ENCODE peak calls at places on chromosomes 1 and 21, in ten cellular contexts. K is stomach, U is colonic mucosa, C is GM23338, N is B cell, Z is upper lobe of right lung, X is tibial nerve, J is AG09309, T is kidney, G is uterus. M is an unnamed sample.

GRCh38 chr21:15455819-15456462 is 273.8 kb upstream of the USP25 start:
- DNase-seq in T (peak), Z (no peak), K (no peak), X (no peak), N (no peak), C (no peak), J (no peak), G (no peak), U (peak), M (no peak)

GRCh38 chr1:175602186-175602585 is 141.2 kb downstream of the TNR start:
- DNase-seq in Z (no peak), X (no peak), J (no peak), T (no peak), G (no peak), U (no peak), K (no peak), N (no peak), C (no peak), M (no peak)

GRCh38 chr1:19437911-19438310 is 47.4 kb downstream of the CAPZB start:
- DNase-seq in Z (no peak), J (no peak), T (peak), C (no peak), K (peak), X (peak), U (no peak), N (no peak), G (peak), M (no peak)

GRCh38 chr21:26884436-26884835 is 39.2 kb upstream of the ADAMTS1 start:
- DNase-seq in X (no peak), N (no peak), G (no peak), T (no peak), C (no peak), U (no peak), J (no peak), K (no peak), Z (no peak), M (no peak)

GRCh38 chr1:171061425-171062143 is 29.1 kb upstream of the FMO3 start:
- DNase-seq in K (no peak), Z (no peak), N (no peak), C (no peak), X (no peak), J (no peak), U (no peak), T (no peak), G (no peak), M (no peak)

GRCh38 chr1:111906111-111906510 is 83.4 kb downstream of the KCND3 start:
- DNase-seq in U (no peak), X (no peak), J (no peak), K (no peak), Z (no peak), G (no peak), T (no peak), N (no peak), C (no peak), M (no peak)

GRCh38 chr1:77900687-77901293 is 12.4 kb downstream of the NEXN start:
- DNase-seq in J (no peak), C (peak), T (no peak), N (no peak), K (no peak), U (peak), Z (no peak), G (no peak), X (peak), M (peak)

GRCh38 chr1:3283849-3284248 is 170.6 kb upstream of the ARHGEF16 start:
- DNase-seq in J (no peak), N (no peak), G (no peak), T (no peak), U (peak), K (peak), C (peak), Z (peak), X (peak), M (peak)

GRCh38 chr1:85612704-85613361 is 32.3 kb downstream of the CCN1 start:
- DNase-seq in Z (no peak), C (peak), T (no peak), G (no peak), N (no peak), J (peak), U (no peak), K (no peak), X (no peak), M (no peak)

GRCh38 chr1:229768232-229768631 is 142.2 kb downstream of the URB2 start:
- DNase-seq in U (no peak), C (no peak), K (no peak), N (no peak), J (no peak), T (no peak), G (no peak), X (no peak), Z (no peak), M (no peak)

GRCh38 chr1:101474039-101474665 is 237.3 kb downstream of the S1PR1 start:
- DNase-seq in C (peak), J (no peak), N (no peak), T (no peak), Z (no peak), G (no peak), K (no peak), U (no peak), X (no peak), M (peak)

GRCh38 chr1:89383185-89383584 is 19.3 kb downstream of the GBP6 start:
- DNase-seq in Z (no peak), K (no peak), N (no peak), J (no peak), T (no peak), X (no peak), U (no peak), G (no peak), C (no peak), M (no peak)

GRCh38 chr1:14848621-14849020 is 250.1 kb downstream of the KAZN start:
- DNase-seq in J (no peak), N (no peak), G (no peak), Z (no peak), T (no peak), X (no peak), C (no peak), K (no peak), U (no peak), M (no peak)

GRCh38 chr1:178727014-178727895 is 2.2 kb downstream of the RALGPS2 start:
- DNase-seq in J (no peak), C (no peak), Z (no peak), T (no peak), K (no peak), U (peak), N (no peak), G (peak), X (no peak), M (no peak)

GRCh38 chr1:178057863-178058576 is 35.9 kb upstream of the RASAL2 start:
- DNase-seq in J (no peak), C (peak), X (peak), T (peak), G (peak), Z (no peak), N (no peak), U (no peak), K (no peak), M (no peak)

GRCh38 chr1:151855997-151856396 is 2.5 kb upstream of the THEM5 start:
- DNase-seq in J (no peak), X (no peak), C (no peak), U (no peak), T (no peak), N (no peak), K (no peak), Z (no peak), G (no peak), M (no peak)

GRCh38 chr1:45206808-45207624 is 611 bp upstream of the ZSWIM5 start:
- DNase-seq in Z (no peak), U (peak), K (no peak), T (no peak), G (no peak), J (no peak), X (peak), N (no peak), C (no peak), M (peak)

GRCh38 chr1:18284750-18285532 is 177.3 kb downstream of the IGSF21 start:
- DNase-seq in G (no peak), K (no peak), Z (no peak), T (no peak), J (no peak), X (no peak), C (no peak), N (no peak), U (no peak), M (no peak)

GRCh38 chr21:43333301-43334062 is 93.4 kb downstream of the SIK1 start:
- DNase-seq in G (peak), X (peak), U (no peak), C (peak), K (peak), N (no peak), J (peak), T (peak), Z (peak), M (no peak)
- TF ChIP-seq CTCF in G (no peak), X (no peak), U (no peak), C (no peak), K (no peak), N (no peak), J (no peak), T (no peak), Z (no peak), M (no peak)

GRCh38 chr1:63920154-63921117 is 146.6 kb downstream of the ROR1 start:
- DNase-seq in C (no peak), T (no peak), J (peak), X (no peak), K (no peak), G (no peak), U (no peak), N (no peak), Z (no peak), M (no peak)

GRCh38 chr1:63916485-63917360 is 142.9 kb downstream of the ROR1 start:
- DNase-seq in Z (no peak), J (no peak), X (no peak), C (no peak), U (no peak), G (no peak), N (no peak), T (no peak), K (peak), M (no peak)

GRCh38 chr1:63915121-63915520 is 141.3 kb downstream of the ROR1 start:
- DNase-seq in U (no peak), C (peak), J (no peak), T (no peak), Z (no peak), X (no peak), N (peak), G (no peak), K (no peak), M (no peak)

GRCh38 chr1:63918395-63918945 is 144.7 kb downstream of the ROR1 start:
- DNase-seq in X (no peak), K (no peak), C (no peak), U (no peak), N (no peak), J (no peak), T (no peak), G (no peak), Z (no peak), M (no peak)

GRCh38 chr1:63917571-63918394 is 144.0 kb downstream of the ROR1 start:
- DNase-seq in Z (no peak), C (peak), N (no peak), K (no peak), G (no peak), U (no peak), X (no peak), J (no peak), T (no peak), M (peak)
- TF ChIP-seq CTCF in Z (peak), C (peak), N (no peak), K (no peak), G (no peak), U (no peak), X (no peak), J (peak), T (peak), M (no peak)

DNA sequence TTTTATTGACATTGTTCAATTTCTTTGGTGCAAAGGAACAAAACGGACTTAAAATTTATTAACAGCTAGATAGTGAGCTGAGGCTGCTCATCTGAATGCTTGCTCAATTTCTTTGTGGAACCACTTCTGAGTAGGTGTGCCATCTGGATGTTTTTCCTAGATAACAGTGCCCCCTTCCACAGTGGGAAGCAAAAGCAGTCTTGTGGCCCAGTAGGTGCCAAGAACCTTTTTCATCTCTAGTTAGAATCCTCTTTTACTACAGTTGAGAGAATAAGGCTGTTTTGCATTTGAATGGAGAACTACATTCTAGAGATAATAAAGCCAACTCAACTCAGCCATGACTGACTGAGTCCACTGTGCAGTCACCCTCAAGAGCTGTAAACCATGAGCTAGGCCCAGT is 13.3 kb downstream of the F3 start:
- DNase-seq in C (peak), U (no peak), G (no peak), X (no peak), J (no peak), T (no peak), Z (no peak), K (no peak), N (no peak), M (no peak)
- TF ChIP-seq CTCF in C (peak), U (no peak), G (no peak), X (no peak), J (no peak), T (no peak), Z (no peak), K (no peak), N (no peak), M (no peak)

GRCh38 chr21:18384771-18385170 is 18.8 kb downstream of the TMPRSS15 start:
- DNase-seq in K (no peak), T (no peak), N (no peak), C (peak), U (no peak), Z (no peak), J (no peak), G (no peak), X (no peak), M (no peak)
- TF ChIP-seq CTCF in K (no peak), T (peak), N (peak), C (peak), U (peak), Z (peak), J (no peak), G (no peak), X (peak), M (peak)

DNA sequence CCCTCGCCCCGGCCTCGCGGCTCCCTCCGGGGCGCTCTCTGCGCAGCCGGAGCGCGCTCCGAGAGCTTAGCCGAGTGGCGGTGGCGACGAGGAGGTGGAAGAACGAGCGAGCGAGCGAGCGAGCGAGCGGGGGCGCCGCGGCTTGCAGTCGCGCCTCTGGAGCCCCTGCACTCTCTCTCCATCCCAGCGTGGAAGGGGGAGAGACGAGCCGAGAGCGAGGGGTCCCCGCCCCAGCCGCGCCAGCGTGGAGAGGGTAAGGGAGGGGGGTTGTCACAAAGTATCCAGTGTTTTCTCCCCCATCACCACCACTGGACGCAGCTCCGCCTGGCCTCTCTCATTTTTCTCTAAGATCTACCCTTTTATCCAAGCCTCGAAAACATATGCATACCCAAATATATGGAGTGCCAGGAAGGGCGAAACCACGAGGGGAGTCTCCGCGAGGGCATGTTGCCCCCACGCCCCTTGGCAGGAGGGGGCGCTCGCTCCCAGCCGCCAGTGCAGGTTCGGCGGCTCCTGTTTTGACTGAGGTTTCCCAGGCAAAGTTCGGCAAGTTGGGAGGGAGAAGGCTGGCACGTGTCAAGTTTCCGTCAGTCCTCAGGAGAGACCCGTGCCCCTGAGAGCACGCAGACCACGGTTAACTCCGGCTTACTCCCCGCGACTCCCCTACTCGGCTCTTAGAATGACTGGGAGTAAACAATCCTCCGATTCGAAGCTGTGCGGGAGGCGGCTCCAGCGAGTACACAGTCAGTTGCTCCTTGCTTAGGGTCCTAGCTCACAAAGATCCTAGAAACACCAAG is 569 bp upstream of the DAB1 start:
- DNase-seq in G (no peak), J (no peak), X (no peak), Z (peak), U (no peak), K (peak), C (peak), N (peak), T (no peak), M (no peak)
- TF ChIP-seq CTCF in G (no peak), J (peak), X (peak), Z (peak), U (no peak), K (peak), C (peak), N (no peak), T (no peak), M (no peak)

GRCh38 chr1:67773462-67773861 is 59.8 kb downstream of the GNG12 start:
- DNase-seq in K (no peak), Z (no peak), N (no peak), C (no peak), J (no peak), U (no peak), G (no peak), X (no peak), T (no peak), M (no peak)

GRCh38 chr1:67768480-67768879 is 64.8 kb downstream of the GNG12 start:
- DNase-seq in Z (no peak), T (no peak), C (no peak), U (no peak), G (no peak), N (no peak), X (no peak), J (no peak), K (no peak), M (no peak)

GRCh38 chr1:67771776-67772175 is 61.5 kb downstream of the GNG12 start:
- DNase-seq in N (no peak), T (no peak), X (no peak), U (no peak), G (no peak), Z (no peak), K (no peak), C (no peak), J (no peak), M (no peak)

GRCh38 chr1:67769633-67770256 is 63.5 kb downstream of the GNG12 start:
- DNase-seq in G (no peak), Z (no peak), T (no peak), U (no peak), C (no peak), X (no peak), N (no peak), J (no peak), K (no peak), M (no peak)

GRCh38 chr1:67771152-67771551 is 62.1 kb downstream of the GNG12 start:
- DNase-seq in X (no peak), C (peak), U (no peak), K (peak), Z (no peak), N (no peak), J (no peak), G (no peak), T (no peak), M (no peak)
- TF ChIP-seq CTCF in X (no peak), C (peak), U (no peak), K (peak), Z (peak), N (no peak), J (peak), G (no peak), T (no peak), M (no peak)

DNA sequence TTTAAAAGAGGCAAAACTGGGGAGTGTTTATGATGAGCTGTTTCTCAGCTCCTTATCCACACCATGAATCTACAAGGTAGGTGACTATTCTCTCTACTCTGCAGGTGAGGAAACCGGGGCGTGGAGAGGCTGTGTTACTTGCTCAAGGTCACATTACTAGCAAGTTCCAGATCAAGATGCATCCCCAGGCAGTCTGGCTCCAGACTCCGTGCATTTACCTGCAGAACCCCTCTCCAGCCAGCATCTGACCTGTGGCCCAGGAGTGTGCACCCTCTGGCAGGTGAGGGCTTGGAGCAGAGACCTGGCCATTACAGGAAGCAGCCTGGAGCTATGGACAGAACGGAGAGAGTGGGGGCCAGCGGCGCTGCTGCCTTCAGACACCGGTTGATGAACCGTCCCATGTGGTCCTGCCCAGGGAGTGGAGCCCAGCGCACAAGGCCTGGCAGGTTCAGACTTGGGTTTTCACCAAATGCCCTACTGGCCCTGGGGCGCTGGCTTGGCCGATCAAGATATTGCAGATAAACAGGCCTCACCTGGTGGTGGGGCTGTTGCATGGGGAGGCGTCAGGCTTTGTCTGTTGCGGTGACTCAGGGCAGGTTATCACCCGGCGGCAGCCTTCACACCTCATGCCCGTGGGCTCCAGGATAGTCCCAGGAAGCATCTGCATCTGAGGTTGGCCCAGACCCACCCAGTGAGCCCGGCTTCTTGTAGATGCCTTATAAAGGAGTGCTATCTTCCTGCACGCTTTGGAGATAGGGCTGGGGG is 29.2 kb upstream of the WNT4 start:
- DNase-seq in N (no peak), G (no peak), K (no peak), U (no peak), C (peak), Z (no peak), T (no peak), X (no peak), J (no peak), M (no peak)
- TF ChIP-seq CTCF in N (no peak), G (no peak), K (no peak), U (no peak), C (peak), Z (no peak), T (no peak), X (no peak), J (no peak), M (no peak)